ENCODE peak calls at places on chromosomes 7 and 10, in four cellular contexts. One of them, this sample, is unnamed.

GRCh38 chr10:125102216-125102615 is 58.1 kb downstream of the CTBP2 start:
- DNase-seq in kidney epithelial cell: no peak
- DNase-seq in testis: no peak
- DNase-seq in OCI-LY7: no peak
- DNase-seq in this sample: peak; percentile 74

GRCh38 chr7:121279822-121280221 is 49.0 kb upstream of the WNT16 start:
- DNase-seq in kidney epithelial cell: no peak
- DNase-seq in testis: no peak
- DNase-seq in OCI-LY7: no peak
- DNase-seq in this sample: no peak

GRCh38 chr10:17199351-17199804 is 2.1 kb downstream of the TRDMT1 start:
- DNase-seq in kidney epithelial cell: no peak
- DNase-seq in testis: no peak
- DNase-seq in OCI-LY7: no peak
- DNase-seq in this sample: no peak

GRCh38 chr7:137328389-137329120 is 15.0 kb downstream of the PTN start:
- DNase-seq in kidney epithelial cell: no peak
- DNase-seq in testis: no peak
- DNase-seq in OCI-LY7: no peak
- DNase-seq in this sample: no peak

GRCh38 chr7:20287317-20287716 is 43.4 kb upstream of the ITGB8 start:
- DNase-seq in kidney epithelial cell: no peak
- DNase-seq in testis: no peak
- DNase-seq in OCI-LY7: no peak
- DNase-seq in this sample: peak; percentile 17

GRCh38 chr10:7357193-7357592 is 53.6 kb downstream of the SFMBT2 start:
- DNase-seq in kidney epithelial cell: no peak
- DNase-seq in testis: no peak
- DNase-seq in OCI-LY7: no peak
- DNase-seq in this sample: no peak

GRCh38 chr10:128527730-128528129 is 401.5 kb upstream of the MKI67 start:
- DNase-seq in kidney epithelial cell: no peak
- DNase-seq in testis: no peak
- DNase-seq in OCI-LY7: no peak
- DNase-seq in this sample: no peak

GRCh38 chr7:66731986-66732385 is 8.5 kb upstream of the RABGEF1 start:
- DNase-seq in kidney epithelial cell: no peak
- DNase-seq in testis: no peak
- DNase-seq in OCI-LY7: no peak
- DNase-seq in this sample: no peak

GRCh38 chr10:75466886-75467285 is 35.5 kb downstream of the LRMDA start:
- DNase-seq in kidney epithelial cell: no peak
- DNase-seq in testis: no peak
- DNase-seq in OCI-LY7: no peak
- DNase-seq in this sample: no peak

GRCh38 chr10:62728479-62728878 is 76.0 kb upstream of the ADO start:
- DNase-seq in kidney epithelial cell: no peak
- DNase-seq in testis: no peak
- DNase-seq in OCI-LY7: no peak
- DNase-seq in this sample: no peak

GRCh38 chr10:22340362-22341189 is 4.7 kb upstream of the SPAG6 start:
- DNase-seq in kidney epithelial cell: no peak
- DNase-seq in testis: peak; percentile 82
- DNase-seq in OCI-LY7: peak; percentile 76
- DNase-seq in this sample: peak; percentile 75

GRCh38 chr7:26688388-26688787 is 176.0 kb downstream of the SKAP2 start:
- DNase-seq in kidney epithelial cell: no peak
- DNase-seq in testis: no peak
- DNase-seq in OCI-LY7: no peak
- DNase-seq in this sample: peak; percentile 30

GRCh38 chr7:127251048-127251451 is 1.7 kb downstream of the GRM8 start:
- DNase-seq in kidney epithelial cell: no peak
- DNase-seq in testis: no peak
- DNase-seq in OCI-LY7: no peak
- DNase-seq in this sample: no peak

GRCh38 chr7:67348171-67348570 is 351.5 kb downstream of the TYW1 start:
- DNase-seq in kidney epithelial cell: no peak
- DNase-seq in testis: no peak
- DNase-seq in OCI-LY7: no peak
- DNase-seq in this sample: no peak

GRCh38 chr7:19110026-19110777 is 7.2 kb downstream of the TWIST1 start:
- DNase-seq in kidney epithelial cell: no peak
- DNase-seq in testis: no peak
- DNase-seq in OCI-LY7: no peak
- DNase-seq in this sample: no peak

GRCh38 chr7:116636997-116637396 is 35.0 kb upstream of the MET start:
- DNase-seq in kidney epithelial cell: no peak
- DNase-seq in testis: no peak
- DNase-seq in OCI-LY7: no peak
- DNase-seq in this sample: no peak

GRCh38 chr7:158506626-158507025 is 81.0 kb downstream of the PTPRN2 start:
- DNase-seq in kidney epithelial cell: no peak
- DNase-seq in testis: no peak
- DNase-seq in OCI-LY7: no peak
- DNase-seq in this sample: no peak

GRCh38 chr7:39609084-39609461 is 14.3 kb upstream of the RALA start:
- DNase-seq in kidney epithelial cell: no peak
- DNase-seq in testis: no peak
- DNase-seq in OCI-LY7: no peak
- DNase-seq in this sample: no peak

GRCh38 chr10:71783917-71784678 is 10.8 kb upstream of the VSIR start:
- DNase-seq in kidney epithelial cell: no peak
- DNase-seq in testis: no peak
- DNase-seq in OCI-LY7: no peak
- DNase-seq in this sample: no peak

GRCh38 chr7:77950548-77950947 is 152.0 kb downstream of the PHTF2 start:
- DNase-seq in kidney epithelial cell: no peak
- DNase-seq in testis: no peak
- DNase-seq in OCI-LY7: no peak
- DNase-seq in this sample: no peak

GRCh38 chr7:22718911-22719420 is 8.0 kb upstream of the IL6 start:
- DNase-seq in kidney epithelial cell: no peak
- DNase-seq in testis: no peak
- DNase-seq in OCI-LY7: no peak
- DNase-seq in this sample: no peak

GRCh38 chr7:139591550-139592195 is 68.2 kb downstream of the CLEC2L start:
- DNase-seq in kidney epithelial cell: no peak
- DNase-seq in testis: peak; percentile 3
- DNase-seq in OCI-LY7: no peak
- DNase-seq in this sample: no peak
- H3K36me3 ChIP-seq in kidney epithelial cell: peaks cover 12% of the 10 kb centered on the region
- H3K36me3 ChIP-seq in testis: no peaks in the 10 kb centered on the region
- H3K36me3 ChIP-seq in OCI-LY7: no peaks in the 10 kb centered on the region
- H3K36me3 ChIP-seq in this sample: peaks cover 18% of the 10 kb centered on the region

DNA sequence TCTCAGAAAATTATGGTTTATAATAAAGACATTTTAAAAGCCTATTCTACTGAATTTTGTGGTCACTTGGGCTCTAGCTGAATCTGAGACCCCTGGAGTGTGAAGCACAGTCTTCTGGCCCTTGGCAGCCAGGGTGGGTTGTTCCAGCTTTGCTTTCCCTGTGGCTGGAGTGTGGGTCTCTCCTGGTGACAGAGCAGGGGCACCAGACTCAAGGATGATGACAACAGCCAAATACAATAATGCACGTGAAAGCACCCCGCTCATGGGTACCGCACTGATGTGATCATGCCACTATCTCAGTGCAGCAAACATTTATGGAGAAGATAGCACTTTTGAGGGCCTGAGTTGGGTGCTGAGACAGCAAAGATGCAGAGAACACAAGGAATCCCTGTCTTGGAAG is 134.8 kb upstream of the ADAM12 start:
- DNase-seq in kidney epithelial cell: no peak
- DNase-seq in testis: no peak
- DNase-seq in OCI-LY7: no peak
- DNase-seq in this sample: no peak
- H3K4me3 ChIP-seq in kidney epithelial cell: no peak overlapping the region
- H3K4me3 ChIP-seq in testis: no peak overlapping the region
- H3K4me3 ChIP-seq in OCI-LY7: no peak overlapping the region
- H3K4me3 ChIP-seq in this sample: no peak overlapping the region

GRCh38 chr7:138579136-138579535 is 119.1 kb downstream of the TRIM24 start:
- DNase-seq in kidney epithelial cell: no peak
- DNase-seq in testis: no peak
- DNase-seq in OCI-LY7: no peak
- DNase-seq in this sample: no peak
- H3K36me3 ChIP-seq in kidney epithelial cell: no peaks in the 10 kb centered on the region
- H3K36me3 ChIP-seq in testis: no peaks in the 10 kb centered on the region
- H3K36me3 ChIP-seq in OCI-LY7: peaks cover 84% of the 10 kb centered on the region
- H3K36me3 ChIP-seq in this sample: peaks cover 6% of the 10 kb centered on the region

GRCh38 chr10:11180228-11180627 is 162.6 kb downstream of the CELF2 start:
- DNase-seq in kidney epithelial cell: no peak
- DNase-seq in testis: no peak
- DNase-seq in OCI-LY7: no peak
- DNase-seq in this sample: peak; percentile 30
- H3K4me3 ChIP-seq in kidney epithelial cell: no peak overlapping the region
- H3K4me3 ChIP-seq in testis: no peak overlapping the region
- H3K4me3 ChIP-seq in OCI-LY7: no peak overlapping the region
- H3K4me3 ChIP-seq in this sample: peak overlapping the region; percentile 21